ENCODE peak calls at places on chromosomes 11 and 22, in eight cellular contexts. R, M, A, Q, Y, J, D and K are unnamed samples.
A peak's percentile ranks its signal among the peaks of the same experiment; 100 is the strongest.

GRCh38 chr11:61378713-61379313 is 13.6 kb upstream of the TMEM216 start:
- DNase-seq in R (peak; percentile 90), M (peak; percentile 64), A (no peak), Q (no peak), Y (no peak), J (no peak), D (peak; percentile 97), K (no peak)

GRCh38 chr11:65422633-65423515 is at the start of gene NEAT1:
- DNase-seq in R (peak; percentile 84), M (peak; percentile 97), A (peak; percentile 98), Q (peak; percentile 95), Y (peak; percentile 95), J (peak; percentile 98), D (peak; percentile 92), K (peak; percentile 88)

GRCh38 chr11:95671768-95672167 is 117.8 kb downstream of the FAM76B start:
- DNase-seq in R (peak; percentile 62), M (no peak), A (no peak), Q (no peak), Y (no peak), J (no peak), D (peak; percentile 45), K (no peak)

GRCh38 chr11:125451400-125452124 is 44.5 kb downstream of the FEZ1 start:
- DNase-seq in R (no peak), M (no peak), A (peak; percentile 35), Q (peak; percentile 59), Y (no peak), J (no peak), D (peak; percentile 25), K (no peak)

GRCh38 chr11:106077609-106078517 is at the start of gene AASDHPPT:
- DNase-seq in R (peak; percentile 36), M (peak; percentile 30), A (peak; percentile 20), Q (no peak), Y (no peak), J (no peak), D (peak; percentile 29), K (no peak)

GRCh38 chr22:24985824-24986214 is 33.3 kb downstream of the KIAA1671 start:
- DNase-seq in R (peak; percentile 94), M (no peak), A (peak; percentile 38), Q (peak; percentile 37), Y (no peak), J (no peak), D (peak; percentile 10), K (no peak)

GRCh38 chr11:18540207-18541009 is 13.7 kb upstream of the TSG101 start:
- DNase-seq in R (no peak), M (no peak), A (no peak), Q (no peak), Y (no peak), J (no peak), D (peak; percentile 25), K (peak; percentile 57)

GRCh38 chr11:125141686-125142535 is 22.6 kb upstream of the PKNOX2 start:
- DNase-seq in R (no peak), M (no peak), A (peak; percentile 50), Q (peak; percentile 52), Y (peak; percentile 70), J (peak; percentile 64), D (peak; percentile 29), K (peak; percentile 53)

GRCh38 chr22:20246368-20247009 is 21.6 kb downstream of the RTN4R start:
- DNase-seq in R (no peak), M (no peak), A (no peak), Q (no peak), Y (no peak), J (no peak), D (no peak), K (no peak)

GRCh38 chr22:16956290-16956689 is 51.7 kb downstream of the GAB4 start:
- DNase-seq in R (no peak), M (no peak), A (no peak), Q (no peak), Y (no peak), J (no peak), D (no peak), K (no peak)

GRCh38 chr11:951507-951906 is 25.8 kb downstream of the AP2A2 start:
- DNase-seq in R (no peak), M (no peak), A (no peak), Q (no peak), Y (no peak), J (no peak), D (no peak), K (no peak)

GRCh38 chr22:40597541-40598453 is 38.7 kb downstream of the MRTFA start:
- DNase-seq in R (peak; percentile 71), M (no peak), A (no peak), Q (no peak), Y (no peak), J (no peak), D (peak; percentile 41), K (no peak)

GRCh38 chr11:118820412-118821357 is 29.7 kb upstream of the DDX6 start:
- DNase-seq in R (peak; percentile 58), M (peak; percentile 94), A (peak; percentile 87), Q (peak; percentile 79), Y (no peak), J (peak; percentile 95), D (no peak), K (no peak)

GRCh38 chr22:29524440-29525191 is 28.9 kb downstream of the THOC5 start:
- DNase-seq in R (peak; percentile 6), M (peak; percentile 57), A (peak; percentile 38), Q (no peak), Y (no peak), J (no peak), D (peak; percentile 13), K (peak; percentile 10)

GRCh38 chr22:25942126-25942988 is 200.4 kb downstream of the MYO18B start:
- DNase-seq in R (no peak), M (no peak), A (no peak), Q (no peak), Y (no peak), J (no peak), D (no peak), K (no peak)

GRCh38 chr22:28984482-28985158 is 77.0 kb downstream of the C22orf31 start:
- DNase-seq in R (no peak), M (no peak), A (no peak), Q (no peak), Y (no peak), J (no peak), D (no peak), K (no peak)

GRCh38 chr11:9462806-9463537 is 2.2 kb downstream of the ZNF143 start:
- DNase-seq in R (peak; percentile 16), M (no peak), A (no peak), Q (no peak), Y (no peak), J (no peak), D (no peak), K (no peak)

GRCh38 chr11:23903044-23903704 is 593.7 kb upstream of the LUZP2 start:
- DNase-seq in R (peak; percentile 94), M (no peak), A (no peak), Q (no peak), Y (no peak), J (no peak), D (peak; percentile 95), K (no peak)

GRCh38 chr22:28268176-28268575 is 349.1 kb upstream of the PITPNB start:
- DNase-seq in R (peak; percentile 44), M (peak; percentile 19), A (no peak), Q (no peak), Y (no peak), J (no peak), D (no peak), K (no peak)

DNA sequence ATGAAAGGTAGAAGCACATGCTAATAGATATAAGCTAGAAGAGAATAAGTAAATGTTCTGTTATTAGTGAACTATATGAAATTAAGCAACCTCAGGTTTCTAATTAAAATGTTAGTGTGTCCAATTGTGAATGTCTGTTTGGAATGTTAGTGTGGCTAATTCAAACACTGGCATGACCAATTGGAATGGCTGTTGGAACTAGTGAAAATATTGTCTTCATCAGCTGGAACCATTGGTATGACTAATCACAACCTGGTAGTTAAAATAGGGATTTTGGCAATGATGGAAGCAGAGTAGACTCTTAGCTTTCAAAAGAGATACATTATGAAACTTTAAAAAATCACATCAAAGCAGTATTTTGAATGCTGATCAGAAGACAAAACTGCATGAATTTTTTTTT is 66.8 kb downstream of the CYB5R2 start:
- DNase-seq in R (no peak), M (no peak), A (no peak), Q (no peak), Y (no peak), J (no peak), D (no peak), K (no peak)
- H3K4me1 ChIP-seq in R (peaks cover 21% of the 10 kb centered on the region), M (no peaks in the 10 kb centered on the region), A (no peaks in the 10 kb centered on the region), Q (peaks cover 4% of the 10 kb centered on the region), Y (no peaks in the 10 kb centered on the region), J (peaks cover 29% of the 10 kb centered on the region), D (peaks cover 1% of the 10 kb centered on the region), K (no peaks in the 10 kb centered on the region)

DNA sequence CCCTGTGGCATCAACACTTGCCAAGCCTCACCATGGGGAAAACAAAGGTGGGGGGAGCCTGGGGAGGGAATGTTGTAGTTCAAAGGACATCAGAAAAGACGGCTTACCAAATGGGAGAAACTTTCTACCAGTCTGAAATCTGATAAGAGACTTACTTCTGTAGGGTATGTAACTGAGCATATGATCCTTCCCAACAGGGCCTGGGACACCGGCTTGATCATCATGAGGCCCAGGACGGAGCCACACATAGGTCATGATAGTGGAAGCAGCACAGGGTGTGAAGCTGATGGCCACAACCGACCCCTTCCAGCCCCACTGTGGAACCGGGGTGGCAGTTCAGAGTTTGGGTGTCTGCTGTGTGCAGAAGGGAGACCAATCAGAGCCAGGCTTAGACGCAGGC is 51.1 kb downstream of the MICAL3 start:
- DNase-seq in R (no peak), M (no peak), A (no peak), Q (no peak), Y (no peak), J (no peak), D (no peak), K (no peak)
- H3K4me1 ChIP-seq in R (peaks cover 30% of the 10 kb centered on the region), M (peaks cover 4% of the 10 kb centered on the region), A (no peaks in the 10 kb centered on the region), Q (peaks cover 52% of the 10 kb centered on the region), Y (no peaks in the 10 kb centered on the region), J (peaks cover 49% of the 10 kb centered on the region), D (peaks cover 41% of the 10 kb centered on the region), K (peaks cover 5% of the 10 kb centered on the region)

DNA sequence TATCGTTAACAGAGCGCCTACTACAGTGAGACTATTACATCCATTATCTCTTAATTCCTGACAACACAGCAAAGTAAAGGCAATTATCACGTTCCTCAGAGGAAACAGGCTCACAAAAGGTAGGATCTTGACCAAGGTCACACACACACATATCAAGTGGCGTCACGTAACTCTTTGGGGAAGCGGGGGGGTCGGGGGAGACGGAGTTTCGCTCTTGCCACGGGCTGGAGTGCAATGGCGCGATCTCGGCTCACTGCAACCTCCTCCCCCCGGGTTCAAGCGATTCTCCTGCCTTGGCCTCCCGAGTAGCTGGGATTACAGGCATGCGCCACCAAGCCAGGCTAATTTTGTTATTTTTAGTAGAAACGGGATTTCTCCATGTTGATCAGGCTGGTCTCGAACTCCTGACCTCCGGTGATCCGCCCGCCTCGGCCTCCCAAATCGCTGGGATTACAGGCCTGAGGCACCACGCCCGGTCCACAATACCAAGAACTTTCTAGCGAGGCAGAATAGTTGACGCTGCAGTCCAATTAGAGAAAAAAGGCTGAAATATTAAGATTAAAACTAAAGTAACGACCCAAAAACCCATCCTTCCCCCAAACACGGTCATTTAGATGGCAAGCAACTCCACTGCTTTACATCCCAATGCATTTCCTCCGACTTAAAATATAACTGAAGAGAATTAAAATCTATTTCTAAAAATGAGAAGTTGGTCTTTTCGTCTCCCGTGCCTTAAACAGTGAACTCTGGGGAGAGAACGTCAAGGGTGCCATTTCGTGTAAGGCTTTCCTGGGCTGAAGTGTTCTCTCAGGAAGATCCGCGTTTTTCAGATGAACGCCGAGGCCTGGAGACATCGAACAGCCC is 1.1 kb downstream of the DDX17 start:
- DNase-seq in R (peak; percentile 41), M (peak; percentile 33), A (peak; percentile 69), Q (peak; percentile 47), Y (peak; percentile 69), J (peak; percentile 69), D (peak; percentile 48), K (peak; percentile 55)
- H3K4me1 ChIP-seq in R (no peaks in the 10 kb centered on the region), M (no peaks in the 10 kb centered on the region), A (no peaks in the 10 kb centered on the region), Q (peaks cover 34% of the 10 kb centered on the region), Y (peaks cover 41% of the 10 kb centered on the region), J (peaks cover 46% of the 10 kb centered on the region), D (peaks cover 7% of the 10 kb centered on the region), K (peaks cover 54% of the 10 kb centered on the region)

GRCh38 chr22:37567991-37568390 is 7.7 kb downstream of the CDC42EP1 start:
- DNase-seq in R (no peak), M (no peak), A (no peak), Q (no peak), Y (no peak), J (no peak), D (no peak), K (no peak)
- H3K4me1 ChIP-seq in R (peaks cover 67% of the 10 kb centered on the region), M (peaks cover 18% of the 10 kb centered on the region), A (no peaks in the 10 kb centered on the region), Q (peaks cover 51% of the 10 kb centered on the region), Y (peaks cover 22% of the 10 kb centered on the region), J (peaks cover 23% of the 10 kb centered on the region), D (peaks cover 17% of the 10 kb centered on the region), K (peaks cover 20% of the 10 kb centered on the region)